ENCODE peak calls at places on chromosomes 2 and 18, in ten cellular contexts. P, N, L, U, Q, Z, M, R, T and H are unnamed samples.

GRCh38 chr2:68925298-68925885 is 27.3 kb downstream of the GKN2 start:
- DNase-seq in P (peak; percentile 64), N (peak; percentile 68), L (no peak), U (peak; percentile 40), Q (no peak), Z (no peak), M (peak; percentile 51), R (peak; percentile 37), T (no peak), H (peak; percentile 68)

GRCh38 chr2:134371041-134371440 is 117.2 kb downstream of the MGAT5 start:
- DNase-seq in P (no peak), N (no peak), L (no peak), U (no peak), Q (no peak), Z (no peak), M (no peak), R (no peak), T (no peak), H (no peak)

GRCh38 chr2:86074256-86074655 is 31.4 kb downstream of the POLR1A start:
- DNase-seq in P (no peak), N (no peak), L (no peak), U (no peak), Q (no peak), Z (no peak), M (no peak), R (no peak), T (no peak), H (no peak)

GRCh38 chr2:104944495-104944894 is 90.6 kb downstream of the POU3F3 start:
- DNase-seq in P (no peak), N (peak; percentile 50), L (no peak), U (no peak), Q (no peak), Z (no peak), M (no peak), R (no peak), T (no peak), H (peak; percentile 4)

GRCh38 chr18:70151554-70152130 is 53.8 kb downstream of the RTTN start:
- DNase-seq in P (no peak), N (no peak), L (no peak), U (no peak), Q (no peak), Z (no peak), M (no peak), R (no peak), T (no peak), H (peak; percentile 11)

GRCh38 chr2:42812899-42813479 is 20.6 kb upstream of the HAAO start:
- DNase-seq in P (peak; percentile 31), N (peak; percentile 69), L (no peak), U (no peak), Q (no peak), Z (no peak), M (no peak), R (no peak), T (no peak), H (peak; percentile 52)

GRCh38 chr18:62529597-62529996 is 6.8 kb downstream of the ZCCHC2 start:
- DNase-seq in P (no peak), N (no peak), L (no peak), U (no peak), Q (no peak), Z (no peak), M (no peak), R (no peak), T (no peak), H (no peak)

GRCh38 chr2:240363718-240364581 is 71.5 kb upstream of the GPC1 start:
- DNase-seq in P (no peak), N (no peak), L (no peak), U (no peak), Q (peak; percentile 40), Z (no peak), M (no peak), R (no peak), T (no peak), H (no peak)

GRCh38 chr2:27723372-27724144 is 48.0 kb upstream of the MRPL33 start:
- DNase-seq in P (peak; percentile 75), N (peak; percentile 92), L (peak; percentile 92), U (peak; percentile 86), Q (peak; percentile 73), Z (no peak), M (peak; percentile 89), R (peak; percentile 79), T (peak; percentile 88), H (peak; percentile 58)

GRCh38 chr2:95267458-95268207 is 6.6 kb upstream of the PROM2 start:
- DNase-seq in P (peak; percentile 12), N (no peak), L (peak; percentile 63), U (peak; percentile 10), Q (no peak), Z (no peak), M (no peak), R (no peak), T (no peak), H (no peak)

GRCh38 chr2:187552959-187553681 is 1.1 kb downstream of the TFPI start:
- DNase-seq in P (peak; percentile 91), N (peak; percentile 71), L (no peak), U (no peak), Q (no peak), Z (no peak), M (no peak), R (no peak), T (no peak), H (peak; percentile 81)

GRCh38 chr2:97719362-97720155 is 6.2 kb downstream of the ZAP70 start:
- DNase-seq in P (no peak), N (no peak), L (no peak), U (no peak), Q (no peak), Z (no peak), M (no peak), R (no peak), T (no peak), H (no peak)

GRCh38 chr2:45651415-45652089 is at the start of gene PRKCE:
- DNase-seq in P (no peak), N (peak; percentile 42), L (peak; percentile 93), U (peak; percentile 57), Q (peak; percentile 84), Z (peak; percentile 17), M (peak; percentile 60), R (peak; percentile 61), T (peak; percentile 87), H (no peak)

GRCh38 chr2:28486526-28486925 is 9.3 kb upstream of the PLB1 start:
- DNase-seq in P (no peak), N (no peak), L (no peak), U (no peak), Q (no peak), Z (no peak), M (no peak), R (no peak), T (no peak), H (no peak)

GRCh38 chr18:34821669-34822210 is 111.6 kb downstream of the DTNA start:
- DNase-seq in P (peak; percentile 70), N (peak; percentile 1), L (no peak), U (no peak), Q (no peak), Z (no peak), M (no peak), R (no peak), T (no peak), H (no peak)

GRCh38 chr2:51997571-51997970 is 965.6 kb upstream of the NRXN1 start:
- DNase-seq in P (no peak), N (peak; percentile 24), L (no peak), U (no peak), Q (no peak), Z (no peak), M (no peak), R (no peak), T (no peak), H (no peak)

GRCh38 chr2:190315273-190315672 is 4.4 kb downstream of the HIBCH start:
- DNase-seq in P (no peak), N (no peak), L (no peak), U (no peak), Q (no peak), Z (no peak), M (no peak), R (no peak), T (no peak), H (no peak)

DNA sequence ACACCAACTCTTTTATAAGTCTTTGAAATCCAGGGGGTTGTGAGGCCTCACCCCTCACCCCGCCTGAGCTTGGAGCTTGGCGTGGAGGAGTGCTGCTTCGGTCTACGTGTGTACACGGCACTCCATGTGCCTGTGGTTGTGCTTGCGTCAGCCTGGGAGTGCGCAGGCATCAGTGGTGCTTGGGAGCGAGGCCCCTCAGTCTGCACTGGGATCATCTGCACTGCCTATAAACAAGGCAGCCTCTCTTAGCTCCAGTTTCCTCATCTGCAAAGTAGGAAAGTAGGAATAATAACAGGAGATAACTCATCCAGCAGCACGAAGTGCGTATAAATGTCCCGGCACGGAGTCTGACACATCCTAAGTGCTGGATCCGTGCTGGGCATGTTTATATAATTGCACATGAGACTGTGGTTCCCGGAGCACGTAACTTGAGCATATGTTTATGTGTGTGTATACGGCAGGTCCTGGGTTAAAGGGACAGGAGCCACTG is 1.2 kb downstream of the GYPC start:
- DNase-seq in P (peak; percentile 98), N (no peak), L (peak; percentile 88), U (peak; percentile 40), Q (peak; percentile 78), Z (no peak), M (peak; percentile 44), R (peak; percentile 42), T (peak; percentile 95), H (peak; percentile 79)
- TF ChIP-seq POLR2A in P (no peak), N (no peak), L (no peak), U (peak; percentile 6), Q (no peak), Z (no peak), M (no peak), R (no peak), T (no peak), H (peak; percentile 81)

GRCh38 chr2:108637304-108637669 is 82.0 kb upstream of the RANBP2 start:
- DNase-seq in P (peak; percentile 96), N (peak; percentile 32), L (no peak), U (peak; percentile 49), Q (no peak), Z (no peak), M (peak; percentile 67), R (peak; percentile 49), T (no peak), H (peak; percentile 29)
- TF ChIP-seq POLR2A in P (peak; percentile 63), N (no peak), L (no peak), U (peak; percentile 36), Q (no peak), Z (no peak), M (no peak), R (no peak), T (no peak), H (peak; percentile 24)

GRCh38 chr2:160666019-160666676 is 172.5 kb upstream of the RBMS1 start:
- DNase-seq in P (peak; percentile 99), N (peak; percentile 93), L (no peak), U (no peak), Q (no peak), Z (no peak), M (no peak), R (no peak), T (no peak), H (no peak)
- TF ChIP-seq POLR2A in P (peak; percentile 18), N (no peak), L (no peak), U (no peak), Q (no peak), Z (no peak), M (no peak), R (no peak), T (no peak), H (no peak)

DNA sequence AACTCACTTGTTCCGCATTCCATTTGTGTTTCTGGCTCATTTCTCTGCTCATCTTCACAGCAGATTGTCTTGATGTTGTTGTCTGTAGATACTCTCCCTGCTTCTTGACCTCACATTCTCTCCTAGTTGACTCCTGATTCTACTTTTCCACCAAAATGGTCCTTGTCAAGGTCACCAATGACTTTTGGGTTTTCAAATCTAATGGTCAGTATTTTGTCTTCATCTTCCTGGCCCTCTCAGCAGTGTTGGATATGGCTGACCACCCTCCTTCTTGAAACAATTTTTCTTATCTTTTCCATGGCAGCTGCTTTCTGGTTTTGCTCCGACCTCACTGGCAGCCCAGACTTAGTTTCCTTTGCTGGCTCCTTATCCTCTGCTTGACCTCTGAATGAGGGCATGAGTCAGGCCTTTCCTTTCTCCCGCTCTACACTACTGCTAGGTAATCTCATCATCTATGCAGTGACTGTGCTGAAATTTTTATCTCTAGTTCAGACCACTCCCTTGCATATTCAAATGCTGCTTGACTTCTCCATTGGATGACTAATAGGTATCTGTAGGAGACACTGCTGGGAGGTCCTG is 386.6 kb upstream of the SPRED2 start:
- DNase-seq in P (no peak), N (no peak), L (no peak), U (no peak), Q (no peak), Z (no peak), M (no peak), R (no peak), T (no peak), H (peak; percentile 76)
- TF ChIP-seq POLR2A in P (no peak), N (no peak), L (no peak), U (no peak), Q (no peak), Z (no peak), M (no peak), R (no peak), T (no peak), H (no peak)